ENCODE peak calls at places on chromosomes 11 and 22, in five cellular contexts. P is psoas muscle; J is SJCRH30; T is activated T-cell treated with anti-CD3 and anti-CD28 coated beads, Interleukin-2, amount 50 U/mL, for 72 hours; O is HS-5. G is an unnamed sample.
A peak's percentile ranks its signal among the peaks of the same experiment; 100 is the strongest.

GRCh38 chr11:40241524-40242037 is 1217.9 kb downstream of the LRRC4C start:
- DNase-seq in P (peak; percentile 11), J (no peak), T (no peak), O (no peak), G (peak; percentile 7)

GRCh38 chr11:65071907-65072630 is 11.8 kb downstream of the CDCA5 start:
- DNase-seq in O (no peak), P (no peak), J (no peak), T (no peak), G (no peak)

GRCh38 chr11:2867722-2868548 is 17.6 kb downstream of the CDKN1C start:
- DNase-seq in J (no peak), O (no peak), P (no peak), T (no peak), G (no peak)

GRCh38 chr22:28246392-28246791 is 327.3 kb upstream of the PITPNB start:
- DNase-seq in P (no peak), O (peak; percentile 50), T (no peak), J (no peak), G (no peak)

GRCh38 chr11:123543796-123544195 is 110.6 kb downstream of the SCN3B start:
- DNase-seq in T (no peak), J (no peak), P (no peak), O (peak; percentile 60), G (no peak)

GRCh38 chr22:33331017-33331416 is 272.8 kb upstream of the SYN3 start:
- DNase-seq in T (no peak), P (no peak), O (no peak), J (no peak), G (no peak)

GRCh38 chr11:26227883-26228502 is 103.9 kb upstream of the ANO3 start:
- DNase-seq in J (no peak), P (no peak), T (no peak), O (no peak), G (no peak)

GRCh38 chr22:38870312-38870741 is 1.7 kb downstream of the CBX6 start:
- DNase-seq in P (peak; percentile 88), O (peak; percentile 41), T (peak; percentile 88), J (peak; percentile 88), G (peak; percentile 82)

GRCh38 chr11:130774703-130775102 is 141.6 kb downstream of the SNX19 start:
- DNase-seq in O (no peak), J (no peak), P (no peak), T (no peak), G (no peak)

GRCh38 chr22:42879371-42880021 is 22.4 kb upstream of the ARFGAP3 start:
- DNase-seq in J (no peak), T (no peak), P (no peak), O (no peak), G (no peak)

GRCh38 chr11:82722236-82722635 is 11.4 kb downstream of the FAM181B start:
- DNase-seq in O (peak; percentile 37), T (no peak), P (no peak), J (no peak), G (no peak)

GRCh38 chr11:28133146-28133545 is 25.0 kb downstream of the METTL15 start:
- DNase-seq in O (no peak), P (no peak), J (no peak), T (no peak), G (no peak)

GRCh38 chr11:28547395-28547794 is 439.2 kb downstream of the METTL15 start:
- DNase-seq in O (no peak), T (no peak), P (no peak), J (no peak), G (no peak)

GRCh38 chr22:24225951-24226350 is 18.9 kb downstream of the GGT5 start:
- DNase-seq in O (no peak), T (no peak), J (no peak), P (no peak), G (no peak)

GRCh38 chr22:41030891-41031290 is 61.5 kb upstream of the EP300 start:
- DNase-seq in T (no peak), P (no peak), J (no peak), O (no peak), G (no peak)

GRCh38 chr11:16924826-16925494 is 89.3 kb downstream of the PLEKHA7 start:
- DNase-seq in J (peak; percentile 48), T (peak; percentile 8), P (peak; percentile 28), O (no peak), G (no peak)

GRCh38 chr11:117749541-117749910 is 47.5 kb downstream of the DSCAML1 start:
- DNase-seq in O (no peak), P (no peak), T (no peak), J (no peak), G (no peak)

GRCh38 chr11:80414766-80415165 is 973.9 kb upstream of the TENM4 start:
- DNase-seq in P (no peak), O (peak; percentile 24), J (no peak), T (no peak), G (no peak)

GRCh38 chr11:71200761-71201160 is 51.6 kb downstream of the SHANK2 start:
- DNase-seq in P (no peak), O (no peak), T (no peak), J (no peak), G (no peak)

GRCh38 chr22:46633334-46633890 is 13.2 kb downstream of the GRAMD4 start:
- DNase-seq in J (no peak), O (no peak), P (no peak), T (no peak), G (no peak)

GRCh38 chr11:12958984-12959383 is 50.1 kb upstream of the RASSF10 start:
- DNase-seq in O (no peak), P (no peak), T (no peak), J (no peak), G (no peak)

GRCh38 chr11:41383768-41384167 is 75.7 kb downstream of the LRRC4C start:
- DNase-seq in P (no peak), T (no peak), O (no peak), J (no peak), G (no peak)

GRCh38 chr22:32644252-32645100 is 157.0 kb upstream of the TIMP3 start:
- DNase-seq in O (no peak), J (peak; percentile 87), P (peak; percentile 57), T (peak; percentile 23), G (peak; percentile 18)

GRCh38 chr11:40306938-40307548 is 1152.4 kb downstream of the LRRC4C start:
- DNase-seq in P (no peak), T (no peak), O (peak; percentile 23), J (peak; percentile 61), G (peak; percentile 13)

GRCh38 chr11:134164490-134165370 is 59.0 kb downstream of the NCAPD3 start:
- DNase-seq in O (no peak), J (peak; percentile 77), P (no peak), T (no peak), G (no peak)

GRCh38 chr11:88117281-88117858 is 57.9 kb downstream of the RAB38 start:
- DNase-seq in P (no peak), T (no peak), O (no peak), J (no peak), G (no peak)

GRCh38 chr11:36425593-36426206 is 84.4 kb downstream of the TRAF6 start:
- DNase-seq in J (peak; percentile 28), T (no peak), P (no peak), O (no peak), G (no peak)

GRCh38 chr22:46638601-46639431 is 18.6 kb downstream of the GRAMD4 start:
- DNase-seq in T (no peak), O (no peak), P (no peak), J (no peak), G (no peak)

GRCh38 chr11:74822187-74822586 is 73.5 kb downstream of the RNF169 start:
- DNase-seq in O (no peak), J (no peak), P (no peak), T (no peak), G (no peak)